ENCODE peak calls at places on chromosome X, in seven cellular contexts. One of them, this sample, is unnamed.

GRCh38 chrX:104370089-104370488 is 115.4 kb upstream of the ESX1 start:
- DNase-seq in GM19239: no peak
- DNase-seq in activated T-cell treated with anti-CD3 and anti-CD28 coated beads for 24 hours: no peak
- DNase-seq in SK-MEL-5: peak; percentile 48
- DNase-seq in spleen: no peak
- DNase-seq in GM12892: no peak
- DNase-seq in naive thymus-derived CD4-positive, alpha-beta T cell: no peak
- DNase-seq in this sample: no peak

GRCh38 chrX:119726900-119727555 is 31.4 kb upstream of the SOWAHD start:
- DNase-seq in GM19239: no peak
- DNase-seq in activated T-cell treated with anti-CD3 and anti-CD28 coated beads for 24 hours: no peak
- DNase-seq in naive thymus-derived CD4-positive, alpha-beta T cell: no peak
- DNase-seq in SK-MEL-5: no peak
- DNase-seq in spleen: peak; percentile 46
- DNase-seq in GM12892: no peak
- DNase-seq in this sample: no peak

GRCh38 chrX:50704360-50704759 is 109.6 kb downstream of the SHROOM4 start:
- DNase-seq in GM19239: no peak
- DNase-seq in naive thymus-derived CD4-positive, alpha-beta T cell: no peak
- DNase-seq in SK-MEL-5: no peak
- DNase-seq in GM12892: no peak
- DNase-seq in activated T-cell treated with anti-CD3 and anti-CD28 coated beads for 24 hours: no peak
- DNase-seq in spleen: no peak
- DNase-seq in this sample: no peak

GRCh38 chrX:71618303-71618721 is at the start of gene CXCR3:
- DNase-seq in spleen: peak; percentile 83
- DNase-seq in GM12892: peak; percentile 46
- DNase-seq in SK-MEL-5: no peak
- DNase-seq in activated T-cell treated with anti-CD3 and anti-CD28 coated beads for 24 hours: peak; percentile 67
- DNase-seq in naive thymus-derived CD4-positive, alpha-beta T cell: no peak
- DNase-seq in GM19239: peak; percentile 36
- DNase-seq in this sample: no peak

GRCh38 chrX:45850775-45851433 is 650.2 kb upstream of the DIPK2B start:
- DNase-seq in activated T-cell treated with anti-CD3 and anti-CD28 coated beads for 24 hours: peak; percentile 14
- DNase-seq in GM19239: no peak
- DNase-seq in SK-MEL-5: no peak
- DNase-seq in naive thymus-derived CD4-positive, alpha-beta T cell: peak; percentile 6
- DNase-seq in GM12892: no peak
- DNase-seq in spleen: peak; percentile 78
- DNase-seq in this sample: peak; percentile 52

GRCh38 chrX:74523224-74523623 is 91.2 kb downstream of the RLIM start:
- DNase-seq in GM19239: no peak
- DNase-seq in activated T-cell treated with anti-CD3 and anti-CD28 coated beads for 24 hours: no peak
- DNase-seq in GM12892: no peak
- DNase-seq in naive thymus-derived CD4-positive, alpha-beta T cell: no peak
- DNase-seq in spleen: no peak
- DNase-seq in SK-MEL-5: no peak
- DNase-seq in this sample: no peak

GRCh38 chrX:15349046-15349445 is 13.7 kb upstream of the PIGA start:
- DNase-seq in naive thymus-derived CD4-positive, alpha-beta T cell: no peak
- DNase-seq in SK-MEL-5: peak; percentile 89
- DNase-seq in activated T-cell treated with anti-CD3 and anti-CD28 coated beads for 24 hours: no peak
- DNase-seq in GM19239: no peak
- DNase-seq in GM12892: no peak
- DNase-seq in spleen: no peak
- DNase-seq in this sample: no peak

GRCh38 chrX:21723814-21724213 is 34.1 kb downstream of the SMPX start:
- DNase-seq in GM19239: no peak
- DNase-seq in spleen: no peak
- DNase-seq in naive thymus-derived CD4-positive, alpha-beta T cell: no peak
- DNase-seq in SK-MEL-5: no peak
- DNase-seq in GM12892: no peak
- DNase-seq in activated T-cell treated with anti-CD3 and anti-CD28 coated beads for 24 hours: no peak
- DNase-seq in this sample: no peak

GRCh38 chrX:38561951-38562719 is 793 bp downstream of the TSPAN7 start:
- DNase-seq in activated T-cell treated with anti-CD3 and anti-CD28 coated beads for 24 hours: no peak
- DNase-seq in naive thymus-derived CD4-positive, alpha-beta T cell: no peak
- DNase-seq in GM19239: no peak
- DNase-seq in SK-MEL-5: no peak
- DNase-seq in GM12892: no peak
- DNase-seq in spleen: peak; percentile 78
- DNase-seq in this sample: peak; percentile 29

GRCh38 chrX:136193771-136194170 is 46.4 kb downstream of the FHL1 start:
- DNase-seq in GM19239: no peak
- DNase-seq in spleen: no peak
- DNase-seq in activated T-cell treated with anti-CD3 and anti-CD28 coated beads for 24 hours: no peak
- DNase-seq in GM12892: no peak
- DNase-seq in naive thymus-derived CD4-positive, alpha-beta T cell: no peak
- DNase-seq in SK-MEL-5: no peak
- DNase-seq in this sample: peak; percentile 69

GRCh38 chrX:40468033-40468979 is 112.5 kb upstream of the ATP6AP2 start:
- DNase-seq in GM19239: peak; percentile 28
- DNase-seq in naive thymus-derived CD4-positive, alpha-beta T cell: no peak
- DNase-seq in spleen: no peak
- DNase-seq in activated T-cell treated with anti-CD3 and anti-CD28 coated beads for 24 hours: peak; percentile 13
- DNase-seq in GM12892: no peak
- DNase-seq in SK-MEL-5: peak; percentile 87
- DNase-seq in this sample: no peak

GRCh38 chrX:17682259-17682658 is 55.0 kb upstream of the SCML1 start:
- DNase-seq in GM12892: no peak
- DNase-seq in activated T-cell treated with anti-CD3 and anti-CD28 coated beads for 24 hours: no peak
- DNase-seq in spleen: no peak
- DNase-seq in GM19239: no peak
- DNase-seq in naive thymus-derived CD4-positive, alpha-beta T cell: no peak
- DNase-seq in SK-MEL-5: no peak
- DNase-seq in this sample: no peak

GRCh38 chrX:15674514-15674898 is 9.9 kb upstream of the CLTRN start:
- DNase-seq in activated T-cell treated with anti-CD3 and anti-CD28 coated beads for 24 hours: peak; percentile 71
- DNase-seq in GM12892: no peak
- DNase-seq in GM19239: peak; percentile 36
- DNase-seq in SK-MEL-5: peak; percentile 94
- DNase-seq in naive thymus-derived CD4-positive, alpha-beta T cell: no peak
- DNase-seq in spleen: peak; percentile 96
- DNase-seq in this sample: peak; percentile 96

GRCh38 chrX:103699243-103699642 is 11.5 kb upstream of the TMEM31 start:
- DNase-seq in spleen: no peak
- DNase-seq in activated T-cell treated with anti-CD3 and anti-CD28 coated beads for 24 hours: no peak
- DNase-seq in GM12892: no peak
- DNase-seq in GM19239: no peak
- DNase-seq in SK-MEL-5: no peak
- DNase-seq in naive thymus-derived CD4-positive, alpha-beta T cell: no peak
- DNase-seq in this sample: no peak

GRCh38 chrX:40343319-40343718 is 237.5 kb upstream of the ATP6AP2 start:
- DNase-seq in spleen: no peak
- DNase-seq in GM19239: no peak
- DNase-seq in GM12892: no peak
- DNase-seq in naive thymus-derived CD4-positive, alpha-beta T cell: no peak
- DNase-seq in SK-MEL-5: no peak
- DNase-seq in activated T-cell treated with anti-CD3 and anti-CD28 coated beads for 24 hours: no peak
- DNase-seq in this sample: no peak

GRCh38 chrX:142095816-142096215 is 109.3 kb downstream of the MAGEC2 start:
- DNase-seq in GM19239: no peak
- DNase-seq in spleen: no peak
- DNase-seq in activated T-cell treated with anti-CD3 and anti-CD28 coated beads for 24 hours: no peak
- DNase-seq in SK-MEL-5: no peak
- DNase-seq in naive thymus-derived CD4-positive, alpha-beta T cell: no peak
- DNase-seq in GM12892: no peak
- DNase-seq in this sample: no peak

GRCh38 chrX:42943051-42943450 is 165.1 kb upstream of the PPP1R2C start:
- DNase-seq in activated T-cell treated with anti-CD3 and anti-CD28 coated beads for 24 hours: no peak
- DNase-seq in GM19239: no peak
- DNase-seq in SK-MEL-5: no peak
- DNase-seq in GM12892: no peak
- DNase-seq in naive thymus-derived CD4-positive, alpha-beta T cell: no peak
- DNase-seq in spleen: no peak
- DNase-seq in this sample: no peak

GRCh38 chrX:137194164-137194563 is 160.4 kb upstream of the GPR101 start:
- DNase-seq in GM12892: no peak
- DNase-seq in GM19239: no peak
- DNase-seq in naive thymus-derived CD4-positive, alpha-beta T cell: no peak
- DNase-seq in spleen: no peak
- DNase-seq in activated T-cell treated with anti-CD3 and anti-CD28 coated beads for 24 hours: peak; percentile 1
- DNase-seq in SK-MEL-5: peak; percentile 65
- DNase-seq in this sample: no peak

This sample was measured in psoas muscle.